ENCODE peak calls at places on chromosomes 6 and 20, in five cellular contexts. One of them, this sample, is unnamed.

GRCh38 chr20:62792940-62793756 is 3.1 kb upstream of the MRGBP start:
- DNase-seq in CD8-positive, alpha-beta T cell: no peak
- DNase-seq in endothelial cell of umbilical vein: no peak
- DNase-seq in H9: peak; percentile 56
- DNase-seq in ovary: no peak
- DNase-seq in this sample: no peak

GRCh38 chr6:148193063-148193680 is 149.5 kb upstream of the SASH1 start:
- DNase-seq in CD8-positive, alpha-beta T cell: no peak
- DNase-seq in endothelial cell of umbilical vein: no peak
- DNase-seq in H9: no peak
- DNase-seq in ovary: no peak
- DNase-seq in this sample: no peak

GRCh38 chr6:14671261-14671681 is 553.7 kb downstream of the CD83 start:
- DNase-seq in CD8-positive, alpha-beta T cell: no peak
- DNase-seq in H9: no peak
- DNase-seq in ovary: peak; percentile 87
- DNase-seq in endothelial cell of umbilical vein: no peak
- DNase-seq in this sample: no peak

GRCh38 chr6:140893432-140893831 is 1239.3 kb upstream of the GJE1 start:
- DNase-seq in ovary: no peak
- DNase-seq in endothelial cell of umbilical vein: no peak
- DNase-seq in CD8-positive, alpha-beta T cell: no peak
- DNase-seq in H9: peak; percentile 34
- DNase-seq in this sample: no peak

GRCh38 chr20:10034717-10035571 is at the start of gene ANKEF1:
- DNase-seq in ovary: peak; percentile 76
- DNase-seq in H9: peak; percentile 87
- DNase-seq in CD8-positive, alpha-beta T cell: peak; percentile 84
- DNase-seq in endothelial cell of umbilical vein: peak; percentile 64
- DNase-seq in this sample: peak; percentile 11

GRCh38 chr6:29294499-29294914 is 7.0 kb upstream of the OR14J1 start:
- DNase-seq in ovary: no peak
- DNase-seq in H9: no peak
- DNase-seq in CD8-positive, alpha-beta T cell: no peak
- DNase-seq in endothelial cell of umbilical vein: no peak
- DNase-seq in this sample: no peak

GRCh38 chr6:2450546-2450945 is 205.1 kb upstream of the GMDS start:
- DNase-seq in ovary: no peak
- DNase-seq in endothelial cell of umbilical vein: no peak
- DNase-seq in H9: no peak
- DNase-seq in CD8-positive, alpha-beta T cell: no peak
- DNase-seq in this sample: no peak

GRCh38 chr6:16286151-16286522 is 47.8 kb downstream of the GMPR start:
- DNase-seq in H9: peak; percentile 84
- DNase-seq in endothelial cell of umbilical vein: peak; percentile 19
- DNase-seq in ovary: no peak
- DNase-seq in CD8-positive, alpha-beta T cell: peak; percentile 16
- DNase-seq in this sample: no peak

GRCh38 chr6:14231546-14232280 is 114.1 kb downstream of the CD83 start:
- DNase-seq in CD8-positive, alpha-beta T cell: no peak
- DNase-seq in ovary: no peak
- DNase-seq in H9: no peak
- DNase-seq in endothelial cell of umbilical vein: no peak
- DNase-seq in this sample: no peak

GRCh38 chr6:3529232-3529631 is 72.4 kb upstream of the SLC22A23 start:
- DNase-seq in H9: peak; percentile 10
- DNase-seq in CD8-positive, alpha-beta T cell: no peak
- DNase-seq in endothelial cell of umbilical vein: no peak
- DNase-seq in ovary: no peak
- DNase-seq in this sample: no peak

GRCh38 chr20:4814696-4815252 is 93.1 kb downstream of the PRND start:
- DNase-seq in H9: no peak
- DNase-seq in ovary: no peak
- DNase-seq in CD8-positive, alpha-beta T cell: peak; percentile 60
- DNase-seq in endothelial cell of umbilical vein: peak; percentile 34
- DNase-seq in this sample: peak; percentile 51

GRCh38 chr20:33296206-33296605 is 13.2 kb downstream of the BPIFB1 start:
- DNase-seq in CD8-positive, alpha-beta T cell: no peak
- DNase-seq in ovary: no peak
- DNase-seq in H9: no peak
- DNase-seq in endothelial cell of umbilical vein: no peak
- DNase-seq in this sample: no peak

GRCh38 chr20:64077876-64078551 is 1.3 kb downstream of the RGS19 start:
- DNase-seq in H9: no peak
- DNase-seq in ovary: no peak
- DNase-seq in endothelial cell of umbilical vein: no peak
- DNase-seq in CD8-positive, alpha-beta T cell: peak; percentile 74
- DNase-seq in this sample: no peak

GRCh38 chr6:157774153-157775135 is 48.6 kb upstream of the SNX9 start:
- DNase-seq in CD8-positive, alpha-beta T cell: no peak
- DNase-seq in H9: peak; percentile 60
- DNase-seq in endothelial cell of umbilical vein: no peak
- DNase-seq in ovary: no peak
- DNase-seq in this sample: peak; percentile 53

GRCh38 chr6:111628117-111628866 is 22.6 kb upstream of the TRAF3IP2 start:
- DNase-seq in ovary: no peak
- DNase-seq in H9: no peak
- DNase-seq in endothelial cell of umbilical vein: no peak
- DNase-seq in CD8-positive, alpha-beta T cell: no peak
- DNase-seq in this sample: no peak

GRCh38 chr6:112331306-112331705 is 15.8 kb upstream of the RFPL4B start:
- DNase-seq in endothelial cell of umbilical vein: no peak
- DNase-seq in CD8-positive, alpha-beta T cell: no peak
- DNase-seq in ovary: no peak
- DNase-seq in H9: no peak
- DNase-seq in this sample: no peak

GRCh38 chr6:11473008-11473740 is 64.4 kb upstream of the TMEM170B start:
- DNase-seq in ovary: no peak
- DNase-seq in H9: no peak
- DNase-seq in endothelial cell of umbilical vein: no peak
- DNase-seq in CD8-positive, alpha-beta T cell: no peak
- DNase-seq in this sample: no peak

GRCh38 chr6:43437700-43438099 is 10.4 kb downstream of the ABCC10 start:
- DNase-seq in CD8-positive, alpha-beta T cell: no peak
- DNase-seq in endothelial cell of umbilical vein: no peak
- DNase-seq in H9: no peak
- DNase-seq in ovary: no peak
- DNase-seq in this sample: no peak

GRCh38 chr6:41638002-41638800 is at the start of gene MDFI:
- DNase-seq in ovary: peak; percentile 31
- DNase-seq in CD8-positive, alpha-beta T cell: no peak
- DNase-seq in H9: peak; percentile 78
- DNase-seq in endothelial cell of umbilical vein: peak; percentile 41
- DNase-seq in this sample: no peak
- H3K27me3 ChIP-seq in ovary: no peaks in the 10 kb centered on the region
- H3K27me3 ChIP-seq in CD8-positive, alpha-beta T cell: peaks cover 12% of the 10 kb centered on the region
- H3K27me3 ChIP-seq in H9: peaks cover 3% of the 10 kb centered on the region
- H3K27me3 ChIP-seq in endothelial cell of umbilical vein: no peaks in the 10 kb centered on the region
- H3K27me3 ChIP-seq in this sample: no peaks in the 10 kb centered on the region

GRCh38 chr20:15902493-15902892 is 670.8 kb downstream of the KIF16B start:
- DNase-seq in CD8-positive, alpha-beta T cell: no peak
- DNase-seq in ovary: no peak
- DNase-seq in H9: peak; percentile 63
- DNase-seq in endothelial cell of umbilical vein: peak; percentile 23
- DNase-seq in this sample: no peak
- TF ChIP-seq CTCF in CD8-positive, alpha-beta T cell: no peak
- TF ChIP-seq CTCF in ovary: no peak
- TF ChIP-seq CTCF in H9: peak; percentile 55
- TF ChIP-seq CTCF in endothelial cell of umbilical vein: peak; percentile 43
- TF ChIP-seq CTCF in this sample: no peak

DNA sequence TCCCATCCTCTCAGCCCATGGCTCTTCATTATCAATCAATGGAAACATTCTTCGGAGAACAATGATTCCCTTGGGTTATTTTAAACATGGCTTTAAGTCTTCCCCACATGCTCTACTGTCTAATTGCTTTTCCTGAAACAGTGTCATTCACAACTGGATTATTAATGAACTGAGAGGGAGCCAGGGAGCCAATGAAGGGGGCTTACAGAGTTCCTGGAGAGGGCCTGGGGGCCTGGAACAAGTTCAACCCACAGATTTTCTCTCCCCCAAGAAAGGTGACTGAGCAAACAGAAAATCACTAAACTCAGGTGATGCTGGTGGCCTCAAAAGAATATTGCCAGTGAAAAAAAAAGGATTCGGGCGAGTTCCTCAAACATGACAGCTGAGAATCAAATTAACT is 1.3 kb upstream of the PPP1R16B start:
- DNase-seq in CD8-positive, alpha-beta T cell: no peak
- DNase-seq in ovary: no peak
- DNase-seq in H9: no peak
- DNase-seq in endothelial cell of umbilical vein: no peak
- DNase-seq in this sample: no peak
- H3K27me3 ChIP-seq in CD8-positive, alpha-beta T cell: no peaks in the 10 kb centered on the region
- H3K27me3 ChIP-seq in ovary: no peaks in the 10 kb centered on the region
- H3K27me3 ChIP-seq in H9: no peaks in the 10 kb centered on the region
- H3K27me3 ChIP-seq in endothelial cell of umbilical vein: no peaks in the 10 kb centered on the region
- H3K27me3 ChIP-seq in this sample: peaks cover 5% of the 10 kb centered on the region

GRCh38 chr6:144602523-144603180 is 317.5 kb downstream of the UTRN start:
- DNase-seq in H9: no peak
- DNase-seq in ovary: no peak
- DNase-seq in CD8-positive, alpha-beta T cell: no peak
- DNase-seq in endothelial cell of umbilical vein: no peak
- DNase-seq in this sample: no peak
- TF ChIP-seq CTCF in H9: no peak
- TF ChIP-seq CTCF in ovary: no peak
- TF ChIP-seq CTCF in CD8-positive, alpha-beta T cell: no peak
- TF ChIP-seq CTCF in endothelial cell of umbilical vein: no peak
- TF ChIP-seq CTCF in this sample: no peak